ENCODE peak calls at places on chromosome 16, in five cellular contexts. X is CD4-positive, alpha-beta memory T cell; Z is cardiac muscle cell; C is mucosa of descending colon; O is spleen. F is an unnamed sample. For H3K4me1, the result is how much of the 10 kb centered on the place peaks cover.

GRCh38 chr16:68488559-68488958 is 40.3 kb upstream of the SMPD3 start:
- DNase-seq in C (no peak), O (no peak), X (no peak), Z (no peak), F (no peak)

GRCh38 chr16:89052824-89053724 is 40.6 kb upstream of the ACSF3 start:
- DNase-seq in O (no peak), C (peak), X (no peak), Z (no peak), F (no peak)

GRCh38 chr16:22386976-22387375 is 12.6 kb upstream of the CDR2 start:
- DNase-seq in X (no peak), Z (no peak), C (no peak), O (no peak), F (no peak)

GRCh38 chr16:70693231-70693671 is 7.4 kb upstream of the MTSS2 start:
- DNase-seq in X (no peak), Z (peak), C (no peak), O (no peak), F (no peak)

GRCh38 chr16:54136276-54136625 is 150.3 kb downstream of the IRX3 start:
- DNase-seq in O (no peak), X (no peak), Z (no peak), C (no peak), F (no peak)

GRCh38 chr16:21565816-21566669 is 33.3 kb upstream of the METTL9 start:
- DNase-seq in C (no peak), Z (no peak), O (no peak), X (peak), F (no peak)

GRCh38 chr16:30622455-30623032 is 12.4 kb upstream of the ZNF689 start:
- DNase-seq in X (no peak), O (peak), C (no peak), Z (no peak), F (no peak)

GRCh38 chr16:62149646-62150045 is 113.4 kb upstream of the CDH8 start:
- DNase-seq in Z (no peak), O (no peak), X (no peak), C (no peak), F (no peak)

GRCh38 chr16:87830673-87831420 is 38.5 kb downstream of the SLC7A5 start:
- DNase-seq in O (no peak), X (no peak), C (no peak), Z (no peak), F (no peak)

GRCh38 chr16:90008708-90009145 is 10.5 kb downstream of the DBNDD1 start:
- DNase-seq in O (peak), C (no peak), Z (no peak), X (peak), F (peak)

GRCh38 chr16:12532871-12533610 is 270.6 kb downstream of the CPPED1 start:
- DNase-seq in O (no peak), Z (no peak), X (peak), C (no peak), F (peak)

GRCh38 chr16:89815639-89816348 is 653 bp downstream of the FANCA start:
- DNase-seq in X (no peak), O (no peak), Z (peak), C (no peak), F (no peak)

GRCh38 chr16:2194852-2195315 is 1.5 kb downstream of the CASKIN1 start:
- DNase-seq in C (peak), X (peak), O (no peak), Z (peak), F (peak)

GRCh38 chr16:65989861-65990260 is 376.6 kb upstream of the CDH5 start:
- DNase-seq in Z (no peak), C (no peak), X (no peak), O (no peak), F (no peak)

GRCh38 chr16:86087011-86087453 is 188.1 kb downstream of the IRF8 start:
- DNase-seq in O (peak), C (no peak), Z (no peak), X (no peak), F (no peak)

GRCh38 chr16:86389566-86390328 is 120.6 kb upstream of the FOXF1 start:
- DNase-seq in O (no peak), X (no peak), C (no peak), Z (no peak), F (no peak)

GRCh38 chr16:800834-801488 is 427 bp upstream of the GNG13 start:
- DNase-seq in Z (no peak), C (no peak), X (no peak), O (no peak), F (no peak)

GRCh38 chr16:58198022-58198683 is at the start of gene CSNK2A2:
- DNase-seq in O (peak), C (peak), X (peak), Z (peak), F (peak)

GRCh38 chr16:27475561-27475960 is 73.6 kb downstream of the IL21R start:
- DNase-seq in X (no peak), Z (no peak), C (no peak), O (no peak), F (no peak)

GRCh38 chr16:55499951-55500350 is 8.9 kb upstream of the LPCAT2 start:
- DNase-seq in C (no peak), Z (peak), X (no peak), O (no peak), F (no peak)

GRCh38 chr16:79257958-79258490 is 342.5 kb downstream of the MAF start:
- DNase-seq in Z (no peak), X (no peak), O (no peak), C (no peak), F (no peak)

DNA sequence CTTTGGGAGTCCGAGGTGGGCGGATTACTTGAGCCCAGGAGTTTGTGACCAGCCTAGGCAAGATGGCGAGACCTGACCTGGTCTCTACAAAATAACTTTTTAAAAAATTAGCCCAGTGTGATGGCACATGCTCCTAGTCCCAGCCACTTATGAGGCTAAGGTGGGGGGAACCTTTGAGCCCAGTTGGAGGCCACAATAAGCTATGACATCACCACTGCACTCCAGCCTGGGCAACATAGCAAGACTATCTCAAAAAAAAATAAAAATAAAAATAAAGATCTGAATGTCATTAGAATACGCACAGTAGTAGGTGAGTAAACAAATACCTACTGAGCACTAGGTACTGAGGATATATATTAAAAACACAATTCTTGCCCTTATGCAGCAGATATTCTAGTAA is 3.1 kb downstream of the SIAH1 start:
- DNase-seq in O (no peak), C (no peak), Z (no peak), X (no peak), F (no peak)
- H3K4me1 ChIP-seq in O (half or more), C (under half), Z (under half), X (under half), F (under half)

DNA sequence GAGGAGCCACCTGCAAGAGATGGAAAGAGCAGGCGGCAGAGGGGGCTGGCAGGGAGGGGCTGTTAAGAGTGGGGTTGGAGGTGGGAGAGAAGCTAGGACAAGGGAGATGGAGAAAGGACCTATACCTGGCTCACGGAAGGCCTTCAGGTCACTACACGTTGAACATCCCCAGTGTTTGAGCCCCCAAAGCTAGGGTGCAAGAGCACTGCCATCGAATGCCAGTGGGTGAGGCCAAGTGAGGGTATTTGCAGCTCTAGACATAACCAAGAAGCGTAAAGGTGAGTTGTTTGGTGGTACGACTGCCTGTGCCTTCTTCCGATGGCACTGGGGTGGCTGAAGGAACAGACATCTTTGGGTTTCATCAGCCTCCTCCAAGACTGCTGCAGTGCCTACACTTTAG is 17.0 kb upstream of the HERPUD1 start:
- DNase-seq in Z (no peak), O (no peak), C (no peak), X (no peak), F (no peak)
- H3K4me1 ChIP-seq in Z (under half), O (half or more), C (under half), X (under half), F (under half)

GRCh38 chr16:81732699-81733098 is 46.4 kb upstream of the PLCG2 start:
- DNase-seq in C (no peak), X (no peak), O (no peak), Z (no peak), F (no peak)

GRCh38 chr16:81728435-81728834 is 50.7 kb upstream of the PLCG2 start:
- DNase-seq in C (no peak), X (no peak), O (no peak), Z (no peak), F (no peak)

GRCh38 chr16:81729451-81729850 is 49.6 kb upstream of the PLCG2 start:
- DNase-seq in X (no peak), Z (no peak), O (no peak), C (no peak), F (no peak)

GRCh38 chr16:81731636-81732035 is 47.5 kb upstream of the PLCG2 start:
- DNase-seq in O (no peak), C (no peak), X (no peak), Z (no peak), F (no peak)

GRCh38 chr16:81730090-81731051 is 48.7 kb upstream of the PLCG2 start:
- DNase-seq in O (peak), Z (peak), X (peak), C (peak), F (peak)
- H3K4me1 ChIP-seq in O (under half), Z (under half), X (under half), C (under half), F (under half)

GRCh38 chr16:49836218-49836617 is 19.7 kb downstream of the ZNF423 start:
- DNase-seq in Z (no peak), O (no peak), X (no peak), C (no peak), F (no peak)
- H3K4me1 ChIP-seq in Z (under half), O (half or more), X (under half), C (under half), F (under half)

GRCh38 chr16:72995151-72995881 is 52.6 kb downstream of the ZFHX3 start:
- DNase-seq in O (no peak), C (peak), X (no peak), Z (no peak), F (no peak)

GRCh38 chr16:72999541-73000019 is 48.3 kb downstream of the ZFHX3 start:
- DNase-seq in Z (no peak), X (no peak), C (no peak), O (no peak), F (no peak)

GRCh38 chr16:72997141-72997542 is 50.8 kb downstream of the ZFHX3 start:
- DNase-seq in X (no peak), Z (no peak), O (no peak), C (no peak), F (no peak)

GRCh38 chr16:73000020-73000906 is 47.7 kb downstream of the ZFHX3 start:
- DNase-seq in X (no peak), O (no peak), Z (no peak), C (no peak), F (no peak)

DNA sequence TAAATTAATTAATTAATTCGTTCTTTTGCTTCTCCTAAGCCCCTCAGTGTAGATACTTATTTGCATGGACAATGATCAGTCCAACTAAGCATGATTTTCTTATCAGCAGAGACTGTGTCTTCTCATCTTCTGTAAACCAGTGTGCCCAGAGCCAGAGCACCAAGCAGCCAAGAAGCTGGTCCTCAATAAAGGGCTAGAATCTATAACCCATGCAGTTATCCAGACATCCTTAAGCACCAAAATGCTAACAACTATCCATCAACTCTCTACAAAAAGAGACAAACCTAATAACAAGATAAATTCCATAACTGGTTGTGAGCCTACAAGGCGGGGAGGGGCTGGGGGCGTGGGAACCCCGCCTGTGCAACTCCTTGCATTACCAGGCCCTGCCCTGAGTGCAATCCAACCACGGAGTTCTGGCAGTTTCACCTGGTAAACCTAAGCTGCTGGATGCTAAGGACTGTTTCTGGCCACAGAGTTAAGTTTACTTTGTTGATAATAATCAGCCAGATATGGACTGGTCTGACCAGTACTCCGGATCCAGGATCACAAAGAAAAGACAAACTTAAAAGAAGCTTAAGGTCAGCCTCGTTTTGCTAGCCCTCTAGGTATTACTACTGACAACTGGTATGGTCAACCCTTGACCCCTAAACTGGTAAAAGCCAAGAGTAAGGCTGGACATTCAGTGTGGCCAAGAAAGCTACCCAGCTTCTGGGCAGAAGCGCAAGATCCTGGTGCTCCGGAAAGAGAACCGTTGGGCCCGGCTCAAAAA is 51.5 kb downstream of the ZFHX3 start:
- DNase-seq in X (no peak), O (no peak), Z (no peak), C (no peak), F (no peak)
- H3K4me1 ChIP-seq in X (under half), O (under half), Z (under half), C (under half), F (under half)

GRCh38 chr16:4370151-4370550 is 1.5 kb upstream of the VASN start:
- DNase-seq in O (peak), Z (no peak), C (no peak), X (no peak), F (no peak)
- H3K4me1 ChIP-seq in O (half or more), Z (under half), C (under half), X (under half), F (under half)

GRCh38 chr16:53085539-53086450 is 31.0 kb downstream of the CHD9 start:
- DNase-seq in C (no peak), Z (no peak), X (no peak), O (no peak), F (no peak)
- H3K4me1 ChIP-seq in C (under half), Z (under half), X (under half), O (half or more), F (under half)

GRCh38 chr16:15051387-15051951 is 4.4 kb downstream of the NTAN1 start:
- DNase-seq in Z (no peak), X (no peak), C (no peak), O (no peak), F (no peak)
- H3K4me1 ChIP-seq in Z (under half), X (under half), C (under half), O (under half), F (under half)

F was measured in naive thymus-derived CD4-positive, alpha-beta T cell.